ENCODE peak calls at places on chromosome 19, in six cellular contexts. G, T, L, K, N and X are unnamed samples. For H3K27me3 and H3K9me3, the result is how much of the 10 kb centered on the place peaks cover.

GRCh38 chr19:32458500-32459123 is 53.0 kb downstream of the DPY19L3 start:
- DNase-seq in T (no peak), K (no peak), N (no peak), G (no peak), L (no peak), X (no peak)

GRCh38 chr19:9149976-9150375 is 9.8 kb downstream of the ZNF317 start:
- DNase-seq in K (no peak), L (peak), G (no peak), T (no peak), N (no peak), X (peak)

GRCh38 chr19:17873661-17874422 is 2.1 kb downstream of the SLC5A5 start:
- DNase-seq in N (peak), L (peak), K (no peak), G (peak), T (no peak), X (peak)

GRCh38 chr19:42279148-42279901 is 10.3 kb downstream of the CIC start:
- DNase-seq in N (no peak), T (no peak), L (no peak), K (no peak), G (no peak), X (no peak)

GRCh38 chr19:1221141-1221903 is 15.7 kb downstream of the STK11 start:
- DNase-seq in N (no peak), T (no peak), G (no peak), K (no peak), L (no peak), X (no peak)

GRCh38 chr19:18915639-18916038 is 3.5 kb downstream of the COPE start:
- DNase-seq in K (no peak), L (peak), G (peak), N (peak), T (no peak), X (peak)

GRCh38 chr19:45527731-45528130 is 20.5 kb downstream of the VASP start:
- DNase-seq in L (no peak), G (no peak), T (no peak), K (no peak), N (no peak), X (no peak)

GRCh38 chr19:38496116-38496515 is 62.6 kb downstream of the RYR1 start:
- DNase-seq in T (no peak), N (no peak), G (no peak), L (no peak), K (no peak), X (no peak)

GRCh38 chr19:362154-362553 is 17.6 kb upstream of the MIER2 start:
- DNase-seq in T (no peak), N (no peak), L (no peak), G (no peak), K (no peak), X (no peak)

GRCh38 chr19:55094456-55095259 is 19.0 kb downstream of the EPS8L1 start:
- DNase-seq in L (no peak), G (no peak), K (no peak), T (no peak), N (no peak), X (no peak)

GRCh38 chr19:11982526-11982925 is 17.7 kb downstream of the ZNF763 start:
- DNase-seq in K (no peak), G (no peak), L (peak), T (no peak), N (no peak), X (peak)

GRCh38 chr19:5122671-5123409 is 153.9 kb downstream of the KDM4B start:
- DNase-seq in T (no peak), N (no peak), K (no peak), L (no peak), G (no peak), X (no peak)

GRCh38 chr19:6947745-6948144 is 60.4 kb downstream of the ADGRE1 start:
- DNase-seq in G (no peak), N (no peak), L (no peak), K (no peak), T (no peak), X (peak)

GRCh38 chr19:58229255-58229639 is 533 bp downstream of the ZNF544 start:
- DNase-seq in G (no peak), L (peak), T (no peak), K (no peak), N (peak), X (peak)
- H3K4me3 ChIP-seq in G (peak), L (peak), T (peak), K (peak), N (peak), X (peak)

GRCh38 chr19:3270908-3271307 is 46.4 kb downstream of the CELF5 start:
- DNase-seq in L (peak), K (no peak), G (no peak), T (no peak), N (peak), X (no peak)

GRCh38 chr19:3269972-3270667 is 45.7 kb downstream of the CELF5 start:
- DNase-seq in T (no peak), K (no peak), G (no peak), N (no peak), L (no peak), X (no peak)

GRCh38 chr19:3272952-3273351 is 48.5 kb downstream of the CELF5 start:
- DNase-seq in L (no peak), G (no peak), T (no peak), K (no peak), N (no peak), X (no peak)

GRCh38 chr19:3274245-3275067 is 50.0 kb downstream of the CELF5 start:
- DNase-seq in N (no peak), G (no peak), T (no peak), L (no peak), K (no peak), X (no peak)

GRCh38 chr19:3272532-3272931 is 48.1 kb downstream of the CELF5 start:
- DNase-seq in L (no peak), G (no peak), K (no peak), T (no peak), N (no peak), X (no peak)
- H3K27me3 ChIP-seq in L (under half), G (half or more), K (under half), T (under half), N (under half), X (under half)

GRCh38 chr19:56869886-56870285 is 29.4 kb upstream of the PEG3 start:
- DNase-seq in K (no peak), N (no peak), T (no peak), L (no peak), G (no peak), X (no peak)

GRCh38 chr19:56866563-56866962 is 26.0 kb upstream of the PEG3 start:
- DNase-seq in T (no peak), G (no peak), L (no peak), N (no peak), K (no peak), X (no peak)

GRCh38 chr19:56868446-56868845 is 27.9 kb upstream of the PEG3 start:
- DNase-seq in G (no peak), L (no peak), T (no peak), N (no peak), K (no peak), X (no peak)

GRCh38 chr19:56864443-56865125 is 24.1 kb upstream of the PEG3 start:
- DNase-seq in N (no peak), L (no peak), G (no peak), T (no peak), K (no peak), X (no peak)
- H3K9me3 ChIP-seq in N (under half), L (under half), G (under half), T (half or more), K (under half), X (under half)

DNA sequence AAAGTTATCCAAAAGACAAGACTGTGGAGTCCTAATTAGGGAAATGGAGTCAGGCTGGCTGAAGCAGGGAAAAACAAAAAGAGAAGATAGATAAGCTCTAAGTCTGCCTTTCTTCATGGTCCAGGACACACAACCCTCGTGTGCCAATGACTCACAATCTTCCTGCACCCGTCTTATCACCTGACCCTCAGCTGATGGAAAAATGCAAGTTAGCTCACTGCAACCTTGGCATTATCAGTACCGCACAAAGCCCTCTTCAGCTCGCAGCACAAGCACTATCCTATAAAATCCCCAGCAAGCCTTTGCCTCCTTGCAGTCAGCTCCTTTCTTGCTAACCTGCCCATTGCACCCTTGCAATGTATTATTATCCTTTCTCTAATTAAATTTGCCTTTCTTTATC is 4.3 kb downstream of the OR7A5 start:
- DNase-seq in L (no peak), T (no peak), N (no peak), G (no peak), K (no peak), X (no peak)
- H3K4me3 ChIP-seq in L (no peak), T (no peak), N (no peak), G (no peak), K (no peak), X (no peak)

DNA sequence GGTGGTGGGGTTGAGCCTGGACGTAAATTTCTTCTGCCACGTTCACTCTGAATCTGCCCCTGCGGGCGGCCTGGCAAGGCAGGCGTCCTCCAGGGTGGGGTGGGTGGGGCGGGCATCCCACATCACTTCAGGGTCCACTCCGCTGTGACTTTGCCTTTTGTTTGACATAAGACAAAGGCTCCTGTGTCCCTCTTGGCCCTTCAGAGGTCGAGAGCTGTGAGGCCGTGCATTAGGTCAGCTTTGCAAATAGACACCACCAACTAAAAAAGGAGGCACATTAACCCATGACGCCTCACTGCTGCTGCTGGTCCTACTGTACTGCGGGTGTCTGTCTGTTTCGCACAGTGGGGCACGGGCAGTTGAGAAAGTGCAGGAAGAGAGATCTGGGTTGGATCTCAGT is 10.5 kb upstream of the ZNF536 start:
- DNase-seq in K (no peak), G (no peak), L (no peak), N (no peak), T (no peak), X (no peak)
- H3K27me3 ChIP-seq in K (under half), G (under half), L (under half), N (under half), T (under half), X (under half)

DNA sequence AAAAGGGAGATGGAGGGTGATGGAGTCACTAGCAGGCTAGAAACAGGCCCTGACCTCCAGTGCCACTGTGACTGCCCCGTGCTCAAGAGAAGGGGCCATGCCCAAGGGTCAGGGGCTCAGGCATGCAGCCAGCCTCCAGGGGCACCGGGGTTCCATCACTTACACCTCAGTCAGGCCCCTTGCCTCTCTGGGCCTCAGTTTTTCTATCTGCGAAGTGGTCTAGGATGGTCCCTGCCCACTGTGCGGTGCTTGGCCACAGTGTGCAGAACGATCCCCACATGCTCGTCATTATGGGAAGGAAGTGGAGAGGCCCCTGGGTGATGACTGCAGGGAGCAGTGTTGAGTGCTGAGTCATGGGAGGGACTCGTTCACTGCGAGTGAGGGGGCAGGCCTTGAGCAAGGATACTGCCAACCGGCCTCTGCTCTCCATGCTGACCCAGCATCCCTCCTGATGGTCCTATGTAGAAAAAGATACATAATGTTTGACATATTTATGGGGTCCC is 23.1 kb downstream of the TMED1 start:
- DNase-seq in L (peak), T (no peak), G (peak), K (peak), N (no peak), X (peak)
- H3K9me3 ChIP-seq in L (under half), T (under half), G (under half), K (under half), N (under half), X (under half)

DNA sequence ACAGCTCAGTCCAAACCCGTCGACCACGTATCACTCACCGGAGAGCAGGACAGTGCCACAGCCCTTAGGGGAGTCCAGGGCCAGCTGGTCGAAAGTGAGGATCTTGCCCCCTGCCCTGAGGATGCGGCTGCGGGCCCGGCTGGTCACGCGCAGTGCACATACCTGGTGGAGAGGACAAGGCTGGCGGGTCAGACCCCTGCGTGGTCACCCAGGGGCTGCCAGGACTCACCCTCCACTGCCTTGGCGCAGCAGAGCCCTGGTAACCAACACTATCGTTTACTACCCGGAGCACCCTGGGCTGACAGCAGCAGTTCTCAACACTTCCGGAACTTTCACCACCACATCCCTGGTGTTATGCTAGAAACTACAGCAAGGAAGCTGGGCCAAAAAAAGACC is 1.2 kb upstream of the FAM83E start:
- DNase-seq in K (no peak), N (no peak), T (no peak), G (no peak), L (no peak), X (no peak)
- H3K4me3 ChIP-seq in K (no peak), N (no peak), T (no peak), G (no peak), L (no peak), X (no peak)